ENCODE peak calls at places on chromosomes 13 and 19, in six cellular contexts. B, N, R, J, Z and F are unnamed samples.

GRCh38 chr19:52724701-52725514 is 9.9 kb downstream of the ZNF611 start:
- DNase-seq in B (no peak), N (no peak), R (no peak), J (no peak), Z (no peak), F (no peak)

GRCh38 chr19:1409204-1410005 is 2.0 kb downstream of the DAZAP1 start:
- DNase-seq in B (no peak), N (no peak), R (no peak), J (no peak), Z (no peak), F (no peak)

GRCh38 chr19:4581381-4582111 is 22.1 kb upstream of the SEMA6B start:
- DNase-seq in B (no peak), N (no peak), R (peak; percentile 62), J (no peak), Z (peak; percentile 49), F (peak; percentile 66)

GRCh38 chr13:46630419-46631183 is 77.6 kb downstream of the LRCH1 start:
- DNase-seq in B (no peak), N (no peak), R (no peak), J (no peak), Z (no peak), F (no peak)

GRCh38 chr19:2424686-2425621 is 2.4 kb downstream of the TIMM13 start:
- DNase-seq in B (peak; percentile 34), N (peak; percentile 41), R (no peak), J (no peak), Z (no peak), F (no peak)

GRCh38 chr19:10706990-10707389 is 5.8 kb downstream of the QTRT1 start:
- DNase-seq in B (no peak), N (no peak), R (no peak), J (no peak), Z (no peak), F (no peak)

GRCh38 chr19:534088-534487 is 2.5 kb downstream of the CDC34 start:
- DNase-seq in B (no peak), N (no peak), R (no peak), J (no peak), Z (no peak), F (no peak)

GRCh38 chr13:24742986-24743385 is 21.0 kb upstream of the RNF17 start:
- DNase-seq in B (no peak), N (no peak), R (no peak), J (no peak), Z (no peak), F (no peak)

GRCh38 chr13:103066991-103067390 is 774 bp upstream of the SLC10A2 start:
- DNase-seq in B (no peak), N (no peak), R (no peak), J (no peak), Z (no peak), F (no peak)

GRCh38 chr19:49473868-49474544 is at the start of gene FLT3LG:
- DNase-seq in B (no peak), N (no peak), R (no peak), J (no peak), Z (peak; percentile 76), F (no peak)

GRCh38 chr13:39232401-39232980 is 194.2 kb downstream of the NHLRC3 start:
- DNase-seq in B (no peak), N (no peak), R (peak; percentile 76), J (no peak), Z (no peak), F (peak; percentile 83)

GRCh38 chr13:110676511-110677204 is 29.3 kb downstream of the CARS2 start:
- DNase-seq in B (no peak), N (no peak), R (no peak), J (no peak), Z (no peak), F (peak; percentile 14)

GRCh38 chr13:109840201-109840892 is 54.0 kb upstream of the IRS2 start:
- DNase-seq in B (no peak), N (peak; percentile 56), R (no peak), J (no peak), Z (peak; percentile 29), F (no peak)

GRCh38 chr13:57640582-57640981 is 9.0 kb downstream of the PCDH17 start:
- DNase-seq in B (no peak), N (peak; percentile 24), R (no peak), J (no peak), Z (no peak), F (no peak)

GRCh38 chr19:44741841-44742352 is 6.6 kb upstream of the BCL3 start:
- DNase-seq in B (peak; percentile 100), N (peak; percentile 99), R (peak; percentile 40), J (peak; percentile 85), Z (peak; percentile 99), F (peak; percentile 40)

GRCh38 chr13:114311387-114311786 is 2.9 kb upstream of the CHAMP1 start:
- DNase-seq in B (no peak), N (no peak), R (no peak), J (no peak), Z (no peak), F (no peak)

GRCh38 chr13:79258489-79258888 is 147.6 kb downstream of the RBM26 start:
- DNase-seq in B (no peak), N (no peak), R (no peak), J (no peak), Z (no peak), F (no peak)

GRCh38 chr19:5035817-5036732 is 67.2 kb downstream of the KDM4B start:
- DNase-seq in B (no peak), N (no peak), R (peak; percentile 74), J (no peak), Z (no peak), F (peak; percentile 80)

GRCh38 chr13:110566201-110566600 is 4.7 kb upstream of the RAB20 start:
- DNase-seq in B (no peak), N (no peak), R (no peak), J (no peak), Z (no peak), F (no peak)

GRCh38 chr19:7010722-7011593 is 10.3 kb downstream of the MBD3L2B start:
- DNase-seq in B (no peak), N (no peak), R (no peak), J (no peak), Z (no peak), F (no peak)

GRCh38 chr19:39296055-39296645 is at the start of gene IFNL1:
- DNase-seq in B (no peak), N (no peak), R (no peak), J (no peak), Z (no peak), F (no peak)